ENCODE peak calls at places on chromosome 4, in eight cellular contexts. B is stimulated activated CD8-positive, alpha-beta memory T cell treated with anti-CD3 and anti-CD28 coated beads, Interleukin-4, amount 100 ng/mL, for 24 hours; V is substantia nigra; I is skeletal muscle cell; Q is endothelial cell; M is heart right ventricle; P is mesenteric fat pad; H is AG09309. O is an unnamed sample.

GRCh38 chr4:174669278-174669677 is 147.0 kb upstream of the HPGD start:
- DNase-seq in V (no peak), Q (no peak), B (no peak), P (no peak), H (peak), I (peak), M (no peak), O (no peak)

GRCh38 chr4:68283714-68284113 is 38.2 kb upstream of the TMPRSS11B start:
- DNase-seq in B (no peak), P (no peak), I (no peak), H (no peak), V (no peak), M (no peak), Q (no peak), O (no peak)

GRCh38 chr4:128379860-128380259 is 92.2 kb upstream of the PGRMC2 start:
- DNase-seq in V (no peak), H (no peak), Q (no peak), P (no peak), I (no peak), B (no peak), M (peak), O (peak)

GRCh38 chr4:93865650-93866049 is 37.1 kb downstream of the ATOH1 start:
- DNase-seq in Q (no peak), H (no peak), V (no peak), M (no peak), P (no peak), B (no peak), I (no peak), O (no peak)

GRCh38 chr4:174933083-174933482 is 14.9 kb downstream of the ADAM29 start:
- DNase-seq in P (no peak), M (no peak), B (no peak), Q (no peak), H (no peak), V (no peak), I (no peak), O (no peak)

GRCh38 chr4:117773067-117773946 is 261.0 kb upstream of the NDST3 start:
- DNase-seq in V (no peak), H (no peak), P (no peak), M (no peak), B (no peak), I (no peak), Q (no peak), O (no peak)

GRCh38 chr4:101864660-101865059 is 74.1 kb downstream of the BANK1 start:
- DNase-seq in B (no peak), Q (no peak), P (no peak), I (no peak), V (no peak), M (no peak), H (no peak), O (no peak)

GRCh38 chr4:11568511-11568910 is 139.8 kb upstream of the HS3ST1 start:
- DNase-seq in H (no peak), Q (no peak), M (no peak), I (no peak), V (no peak), B (no peak), P (no peak), O (no peak)

GRCh38 chr4:61909031-61909430 is 708.9 kb downstream of the ADGRL3 start:
- DNase-seq in Q (no peak), B (no peak), M (no peak), H (no peak), I (no peak), V (no peak), P (no peak), O (no peak)

GRCh38 chr4:10006604-10007435 is 14.5 kb downstream of the SLC2A9 start:
- DNase-seq in I (no peak), V (no peak), Q (no peak), H (no peak), P (no peak), M (no peak), B (no peak), O (no peak)

GRCh38 chr4:139851133-139851532 is 185.5 kb downstream of the MGST2 start:
- DNase-seq in B (no peak), Q (no peak), M (no peak), I (no peak), P (no peak), V (no peak), H (no peak), O (no peak)

GRCh38 chr4:97656034-97656720 is 487.1 kb downstream of the STPG2 start:
- DNase-seq in H (no peak), Q (no peak), B (no peak), V (no peak), P (no peak), I (peak), M (no peak), O (no peak)

GRCh38 chr4:24067781-24068193 is 177.9 kb upstream of the PPARGC1A start:
- DNase-seq in V (no peak), H (no peak), Q (no peak), P (no peak), B (no peak), M (no peak), I (peak), O (peak)